ENCODE peak calls at places on chromosomes 1 and 21, in eight cellular contexts. H is CD8-positive, alpha-beta memory T cell; W is colonic mucosa; O is prostate gland; X is cardiac muscle cell; M is tibial artery; C is Panc1; V is lung. J is an unnamed sample.

GRCh38 chr1:65558215-65558614 is 137.7 kb downstream of the LEPR start:
- DNase-seq in H (no peak), W (no peak), O (no peak), X (no peak), M (no peak), C (no peak), V (no peak), J (no peak)

GRCh38 chr1:182041615-182042014 is 19.9 kb downstream of the ZNF648 start:
- DNase-seq in H (no peak), W (no peak), O (no peak), X (no peak), M (no peak), C (no peak), V (no peak), J (no peak)

GRCh38 chr21:37623689-37624088 is 257.1 kb downstream of the DYRK1A start:
- DNase-seq in H (no peak), W (no peak), O (no peak), X (no peak), M (no peak), C (no peak), V (no peak), J (no peak)

GRCh38 chr1:214570442-214570841 is 19.0 kb upstream of the PTPN14 start:
- DNase-seq in H (no peak), W (no peak), O (no peak), X (no peak), M (no peak), C (no peak), V (no peak), J (peak; percentile 57)

GRCh38 chr1:100699744-100700143 is 19.8 kb upstream of the VCAM1 start:
- DNase-seq in H (no peak), W (no peak), O (no peak), X (no peak), M (no peak), C (no peak), V (no peak), J (no peak)

GRCh38 chr1:173663159-173663558 is 6.5 kb downstream of the ANKRD45 start:
- DNase-seq in H (no peak), W (no peak), O (no peak), X (no peak), M (no peak), C (no peak), V (no peak), J (no peak)

GRCh38 chr1:31828926-31829690 is 13.3 kb upstream of the SPOCD1 start:
- DNase-seq in H (no peak), W (peak; percentile 4), O (no peak), X (no peak), M (no peak), C (no peak), V (no peak), J (no peak)

GRCh38 chr1:201625711-201626300 is 86.9 kb downstream of the NAV1 start:
- DNase-seq in H (no peak), W (no peak), O (no peak), X (no peak), M (no peak), C (no peak), V (no peak), J (no peak)

GRCh38 chr1:106344494-106344893 is 712.0 kb upstream of the PRMT6 start:
- DNase-seq in H (no peak), W (no peak), O (no peak), X (no peak), M (no peak), C (no peak), V (no peak), J (no peak)

GRCh38 chr1:220339581-220339980 is 67.3 kb upstream of the RAB3GAP2 start:
- DNase-seq in H (no peak), W (no peak), O (no peak), X (no peak), M (no peak), C (no peak), V (no peak), J (no peak)

GRCh38 chr1:40820911-40821693 is 37.5 kb downstream of the KCNQ4 start:
- DNase-seq in H (no peak), W (no peak), O (no peak), X (no peak), M (no peak), C (no peak), V (no peak), J (no peak)

GRCh38 chr1:8423702-8424538 is 106.0 kb downstream of the SLC45A1 start:
- DNase-seq in H (peak; percentile 54), W (peak; percentile 60), O (no peak), X (peak; percentile 81), M (peak; percentile 81), C (no peak), V (peak; percentile 42), J (peak; percentile 49)

GRCh38 chr1:109630081-109630880 is 10.6 kb downstream of the AMPD2 start:
- DNase-seq in H (peak; percentile 37), W (peak; percentile 21), O (peak; percentile 3), X (peak; percentile 45), M (peak; percentile 65), C (no peak), V (peak; percentile 28), J (no peak)

GRCh38 chr1:2934173-2934540 is 87.1 kb upstream of the ACTRT2 start:
- DNase-seq in H (no peak), W (no peak), O (no peak), X (no peak), M (no peak), C (no peak), V (no peak), J (no peak)

GRCh38 chr1:196115641-196116040 is 492.6 kb downstream of the KCNT2 start:
- DNase-seq in H (no peak), W (no peak), O (no peak), X (peak; percentile 40), M (peak; percentile 85), C (no peak), V (no peak), J (peak; percentile 79)

GRCh38 chr1:101507547-101507971 is 270.7 kb downstream of the S1PR1 start:
- DNase-seq in H (no peak), W (no peak), O (no peak), X (no peak), M (no peak), C (no peak), V (no peak), J (peak; percentile 8)

GRCh38 chr1:11600901-11601300 is 53.3 kb downstream of the FBXO2 start:
- DNase-seq in H (no peak), W (no peak), O (no peak), X (no peak), M (no peak), C (no peak), V (no peak), J (no peak)

GRCh38 chr1:53069663-53070327 is 7.8 kb downstream of the PODN start:
- DNase-seq in H (no peak), W (no peak), O (no peak), X (no peak), M (no peak), C (no peak), V (no peak), J (no peak)

GRCh38 chr1:227887697-227888403 is 59.9 kb downstream of the WNT9A start:
- DNase-seq in H (no peak), W (peak; percentile 33), O (peak; percentile 29), X (no peak), M (peak; percentile 71), C (no peak), V (peak; percentile 32), J (no peak)

GRCh38 chr1:21956720-21957552 is 19.8 kb upstream of the HSPG2 start:
- DNase-seq in H (peak; percentile 75), W (peak; percentile 78), O (peak; percentile 93), X (peak; percentile 51), M (peak; percentile 85), C (no peak), V (peak; percentile 82), J (no peak)

GRCh38 chr1:167904641-167905040 is 9.3 kb downstream of the ADCY10 start:
- DNase-seq in H (no peak), W (no peak), O (no peak), X (no peak), M (no peak), C (no peak), V (no peak), J (peak; percentile 79)

GRCh38 chr1:54359393-54360162 is 46.6 kb downstream of the SSBP3 start:
- DNase-seq in H (no peak), W (no peak), O (no peak), X (no peak), M (no peak), C (no peak), V (no peak), J (no peak)

GRCh38 chr1:58412071-58412580 is 134.4 kb downstream of the OMA1 start:
- DNase-seq in H (no peak), W (no peak), O (no peak), X (no peak), M (no peak), C (no peak), V (no peak), J (peak; percentile 64)

GRCh38 chr21:46637952-46638746 is 2.7 kb downstream of the PRMT2 start:
- DNase-seq in H (peak; percentile 32), W (no peak), O (no peak), X (no peak), M (no peak), C (no peak), V (no peak), J (no peak)
- H3K4me3 ChIP-seq in H (peak overlapping the region; percentile 44), W (no peak overlapping the region), O (no peak overlapping the region), X (no peak overlapping the region), M (peak overlapping the region; percentile 15), C (no peak overlapping the region), V (no peak overlapping the region), J (peak overlapping the region; percentile 21)

GRCh38 chr1:183212870-183213269 is 26.8 kb downstream of the LAMC2 start:
- DNase-seq in H (no peak), W (no peak), O (no peak), X (no peak), M (no peak), C (no peak), V (no peak), J (no peak)
- H3K27ac ChIP-seq in H (no peak overlapping the region), W (no peak overlapping the region), O (no peak overlapping the region), X (no peak overlapping the region), M (no peak overlapping the region), C (no peak overlapping the region), V (no peak overlapping the region), J (no peak overlapping the region)

GRCh38 chr1:162003061-162003824 is 20.4 kb downstream of the OLFML2B start:
- DNase-seq in H (no peak), W (no peak), O (no peak), X (no peak), M (peak; percentile 89), C (no peak), V (peak; percentile 51), J (peak; percentile 93)
- H3K4me3 ChIP-seq in H (no peak overlapping the region), W (no peak overlapping the region), O (no peak overlapping the region), X (no peak overlapping the region), M (peak overlapping the region; percentile 16), C (no peak overlapping the region), V (no peak overlapping the region), J (peak overlapping the region; percentile 9)

GRCh38 chr1:204928671-204929486 is 58.2 kb downstream of the NFASC start:
- DNase-seq in H (no peak), W (no peak), O (no peak), X (no peak), M (no peak), C (no peak), V (no peak), J (no peak)
- H3K27ac ChIP-seq in H (no peak overlapping the region), W (no peak overlapping the region), O (no peak overlapping the region), X (no peak overlapping the region), M (no peak overlapping the region), C (no peak overlapping the region), V (no peak overlapping the region), J (no peak overlapping the region)

DNA sequence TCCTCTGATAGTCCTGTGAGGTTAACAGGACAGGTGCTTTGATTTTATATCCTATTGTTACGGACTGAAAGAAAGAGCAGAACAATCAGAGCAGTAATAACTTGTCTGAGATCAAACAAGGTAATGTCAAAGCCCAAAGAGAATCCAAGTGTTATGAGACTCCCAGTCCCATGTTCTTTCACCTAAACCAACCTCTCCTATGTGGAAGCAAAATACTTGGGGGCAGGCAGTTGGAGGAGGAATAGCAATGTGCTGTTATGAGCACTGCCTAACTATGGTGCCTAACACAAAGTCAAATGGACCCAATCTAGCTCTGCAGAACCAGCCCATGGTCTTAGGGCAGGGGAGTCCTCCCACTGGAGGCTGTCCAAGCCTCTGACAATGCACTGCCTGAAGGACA is 28.1 kb downstream of the ACBD3 start:
- DNase-seq in H (no peak), W (no peak), O (no peak), X (no peak), M (no peak), C (no peak), V (no peak), J (no peak)
- H3K4me3 ChIP-seq in H (no peak overlapping the region), W (no peak overlapping the region), O (no peak overlapping the region), X (no peak overlapping the region), M (no peak overlapping the region), C (no peak overlapping the region), V (no peak overlapping the region), J (no peak overlapping the region)